ENCODE peak calls at places on chromosome 21, in six cellular contexts. One of them, this sample, is unnamed.

GRCh38 chr21:45029968-45030636 is 44.3 kb upstream of the ADARB1 start:
- DNase-seq in pancreas: no peak
- DNase-seq in cardiac fibroblast: no peak
- DNase-seq in astrocyte of the spinal cord: no peak
- DNase-seq in GM20000: no peak
- DNase-seq in RWPE1: no peak
- DNase-seq in this sample: no peak

GRCh38 chr21:15279484-15279883 is 214.7 kb upstream of the NRIP1 start:
- DNase-seq in pancreas: no peak
- DNase-seq in cardiac fibroblast: no peak
- DNase-seq in astrocyte of the spinal cord: no peak
- DNase-seq in GM20000: no peak
- DNase-seq in RWPE1: peak
- DNase-seq in this sample: no peak

GRCh38 chr21:46111193-46111571 is 13.3 kb downstream of the COL6A2 start:
- DNase-seq in pancreas: no peak
- DNase-seq in cardiac fibroblast: no peak
- DNase-seq in astrocyte of the spinal cord: no peak
- DNase-seq in GM20000: no peak
- DNase-seq in RWPE1: no peak
- DNase-seq in this sample: peak

GRCh38 chr21:32298658-32299081 is at the start of gene MRAP:
- DNase-seq in pancreas: no peak
- DNase-seq in cardiac fibroblast: peak
- DNase-seq in astrocyte of the spinal cord: no peak
- DNase-seq in GM20000: no peak
- DNase-seq in RWPE1: no peak
- DNase-seq in this sample: no peak

GRCh38 chr21:39657091-39657689 is 44.5 kb downstream of the B3GALT5 start:
- DNase-seq in pancreas: peak
- DNase-seq in cardiac fibroblast: no peak
- DNase-seq in astrocyte of the spinal cord: no peak
- DNase-seq in GM20000: no peak
- DNase-seq in RWPE1: no peak
- DNase-seq in this sample: no peak

GRCh38 chr21:46041183-46041582 is 56.7 kb upstream of the COL6A2 start:
- DNase-seq in pancreas: no peak
- DNase-seq in cardiac fibroblast: no peak
- DNase-seq in astrocyte of the spinal cord: no peak
- DNase-seq in GM20000: no peak
- DNase-seq in RWPE1: no peak
- DNase-seq in this sample: no peak

GRCh38 chr21:45200031-45200430 is 87.7 kb downstream of the POFUT2 start:
- DNase-seq in pancreas: no peak
- DNase-seq in cardiac fibroblast: no peak
- DNase-seq in astrocyte of the spinal cord: no peak
- DNase-seq in GM20000: no peak
- DNase-seq in RWPE1: no peak
- DNase-seq in this sample: no peak

GRCh38 chr21:32735524-32735923 is 7.7 kb upstream of the SYNJ1 start:
- DNase-seq in pancreas: no peak
- DNase-seq in cardiac fibroblast: no peak
- DNase-seq in astrocyte of the spinal cord: no peak
- DNase-seq in GM20000: no peak
- DNase-seq in RWPE1: no peak
- DNase-seq in this sample: no peak

GRCh38 chr21:32771134-32771523 is 426 bp downstream of the PAXBP1 start:
- DNase-seq in pancreas: peak
- DNase-seq in cardiac fibroblast: peak
- DNase-seq in astrocyte of the spinal cord: peak
- DNase-seq in GM20000: peak
- DNase-seq in RWPE1: peak
- DNase-seq in this sample: no peak

GRCh38 chr21:46141767-46142580 is 13.4 kb downstream of the FTCD start:
- DNase-seq in pancreas: no peak
- DNase-seq in cardiac fibroblast: no peak
- DNase-seq in astrocyte of the spinal cord: no peak
- DNase-seq in GM20000: no peak
- DNase-seq in RWPE1: no peak
- DNase-seq in this sample: no peak

GRCh38 chr21:36059823-36060158 is 535 bp downstream of the SETD4 start:
- DNase-seq in pancreas: no peak
- DNase-seq in cardiac fibroblast: no peak
- DNase-seq in astrocyte of the spinal cord: no peak
- DNase-seq in GM20000: peak
- DNase-seq in RWPE1: peak
- DNase-seq in this sample: no peak

GRCh38 chr21:17083084-17083483 is 429.8 kb upstream of the CXADR start:
- DNase-seq in pancreas: no peak
- DNase-seq in cardiac fibroblast: no peak
- DNase-seq in astrocyte of the spinal cord: no peak
- DNase-seq in GM20000: no peak
- DNase-seq in RWPE1: no peak
- DNase-seq in this sample: no peak

GRCh38 chr21:35511298-35512162 is 462.4 kb upstream of the RUNX1 start:
- DNase-seq in pancreas: no peak
- DNase-seq in cardiac fibroblast: peak
- DNase-seq in astrocyte of the spinal cord: peak
- DNase-seq in GM20000: no peak
- DNase-seq in RWPE1: peak
- DNase-seq in this sample: no peak

GRCh38 chr21:46368533-46369285 is 44.8 kb downstream of the PCNT start:
- DNase-seq in pancreas: no peak
- DNase-seq in cardiac fibroblast: no peak
- DNase-seq in astrocyte of the spinal cord: no peak
- DNase-seq in GM20000: peak
- DNase-seq in RWPE1: no peak
- DNase-seq in this sample: no peak

GRCh38 chr21:26491663-26492062 is 81.4 kb downstream of the CYYR1 start:
- DNase-seq in pancreas: no peak
- DNase-seq in cardiac fibroblast: no peak
- DNase-seq in astrocyte of the spinal cord: no peak
- DNase-seq in GM20000: no peak
- DNase-seq in RWPE1: no peak
- DNase-seq in this sample: no peak

GRCh38 chr21:22827422-22827821 is 1829.2 kb downstream of the NCAM2 start:
- DNase-seq in pancreas: no peak
- DNase-seq in cardiac fibroblast: no peak
- DNase-seq in astrocyte of the spinal cord: no peak
- DNase-seq in GM20000: no peak
- DNase-seq in RWPE1: no peak
- DNase-seq in this sample: no peak

GRCh38 chr21:35927262-35927661 is 133.1 kb downstream of the SETD4 start:
- DNase-seq in pancreas: no peak
- DNase-seq in cardiac fibroblast: no peak
- DNase-seq in astrocyte of the spinal cord: no peak
- DNase-seq in GM20000: no peak
- DNase-seq in RWPE1: no peak
- DNase-seq in this sample: no peak

GRCh38 chr21:45972716-45973474 is 8.7 kb upstream of the COL6A1 start:
- DNase-seq in pancreas: peak
- DNase-seq in cardiac fibroblast: peak
- DNase-seq in astrocyte of the spinal cord: peak
- DNase-seq in GM20000: peak
- DNase-seq in RWPE1: no peak
- DNase-seq in this sample: peak

GRCh38 chr21:36576441-36576840 is 96.5 kb upstream of the CLDN14 start:
- DNase-seq in pancreas: no peak
- DNase-seq in cardiac fibroblast: no peak
- DNase-seq in astrocyte of the spinal cord: no peak
- DNase-seq in GM20000: no peak
- DNase-seq in RWPE1: no peak
- DNase-seq in this sample: no peak

GRCh38 chr21:25912402-25912746 is 177.6 kb downstream of the GABPA start:
- DNase-seq in pancreas: no peak
- DNase-seq in cardiac fibroblast: no peak
- DNase-seq in astrocyte of the spinal cord: no peak
- DNase-seq in GM20000: no peak
- DNase-seq in RWPE1: no peak
- DNase-seq in this sample: no peak

GRCh38 chr21:45976666-45977335 is 4.8 kb upstream of the COL6A1 start:
- DNase-seq in pancreas: no peak
- DNase-seq in cardiac fibroblast: no peak
- DNase-seq in astrocyte of the spinal cord: no peak
- DNase-seq in GM20000: no peak
- DNase-seq in RWPE1: no peak
- DNase-seq in this sample: no peak

GRCh38 chr21:44466996-44467858 is 11.9 kb downstream of the LRRC3 start:
- DNase-seq in pancreas: no peak
- DNase-seq in cardiac fibroblast: no peak
- DNase-seq in astrocyte of the spinal cord: no peak
- DNase-seq in GM20000: no peak
- DNase-seq in RWPE1: no peak
- DNase-seq in this sample: no peak

GRCh38 chr21:43938751-43939442 is 73.2 kb upstream of the TRAPPC10 start:
- DNase-seq in pancreas: peak
- DNase-seq in cardiac fibroblast: peak
- DNase-seq in astrocyte of the spinal cord: peak
- DNase-seq in GM20000: peak
- DNase-seq in RWPE1: peak
- DNase-seq in this sample: peak

GRCh38 chr21:46637952-46638746 is 2.7 kb downstream of the PRMT2 start:
- DNase-seq in pancreas: no peak
- DNase-seq in cardiac fibroblast: no peak
- DNase-seq in astrocyte of the spinal cord: no peak
- DNase-seq in GM20000: no peak
- DNase-seq in RWPE1: no peak
- DNase-seq in this sample: no peak

GRCh38 chr21:40615503-40616376 is 231.2 kb downstream of the DSCAM start:
- DNase-seq in pancreas: no peak
- DNase-seq in cardiac fibroblast: no peak
- DNase-seq in astrocyte of the spinal cord: no peak
- DNase-seq in GM20000: no peak
- DNase-seq in RWPE1: no peak
- DNase-seq in this sample: no peak

GRCh38 chr21:37658994-37659458 is 257.2 kb downstream of the KCNJ6 start:
- DNase-seq in pancreas: peak
- DNase-seq in cardiac fibroblast: peak
- DNase-seq in astrocyte of the spinal cord: peak
- DNase-seq in GM20000: no peak
- DNase-seq in RWPE1: peak
- DNase-seq in this sample: no peak
- TF ChIP-seq CTCF in pancreas: no peak
- TF ChIP-seq CTCF in cardiac fibroblast: peak
- TF ChIP-seq CTCF in astrocyte of the spinal cord: peak
- TF ChIP-seq CTCF in GM20000: no peak
- TF ChIP-seq CTCF in RWPE1: peak
- TF ChIP-seq CTCF in this sample: no peak

GRCh38 chr21:42188663-42189062 is 30.3 kb upstream of the ABCG1 start:
- DNase-seq in pancreas: no peak
- DNase-seq in cardiac fibroblast: no peak
- DNase-seq in astrocyte of the spinal cord: no peak
- DNase-seq in GM20000: no peak
- DNase-seq in RWPE1: no peak
- DNase-seq in this sample: no peak

GRCh38 chr21:42189860-42190491 is 29.0 kb upstream of the ABCG1 start:
- DNase-seq in pancreas: no peak
- DNase-seq in cardiac fibroblast: no peak
- DNase-seq in astrocyte of the spinal cord: no peak
- DNase-seq in GM20000: no peak
- DNase-seq in RWPE1: no peak
- DNase-seq in this sample: no peak

GRCh38 chr21:42186591-42186990 is 32.3 kb upstream of the ABCG1 start:
- DNase-seq in pancreas: no peak
- DNase-seq in cardiac fibroblast: no peak
- DNase-seq in astrocyte of the spinal cord: no peak
- DNase-seq in GM20000: no peak
- DNase-seq in RWPE1: no peak
- DNase-seq in this sample: no peak

GRCh38 chr21:42190492-42190875 is 28.5 kb upstream of the ABCG1 start:
- DNase-seq in pancreas: no peak
- DNase-seq in cardiac fibroblast: no peak
- DNase-seq in astrocyte of the spinal cord: no peak
- DNase-seq in GM20000: no peak
- DNase-seq in RWPE1: no peak
- DNase-seq in this sample: no peak

GRCh38 chr21:42187976-42188653 is 30.8 kb upstream of the ABCG1 start:
- DNase-seq in pancreas: no peak
- DNase-seq in cardiac fibroblast: peak
- DNase-seq in astrocyte of the spinal cord: peak
- DNase-seq in GM20000: peak
- DNase-seq in RWPE1: no peak
- DNase-seq in this sample: no peak
- TF ChIP-seq CTCF in pancreas: no peak
- TF ChIP-seq CTCF in cardiac fibroblast: no peak
- TF ChIP-seq CTCF in astrocyte of the spinal cord: no peak
- TF ChIP-seq CTCF in GM20000: no peak
- TF ChIP-seq CTCF in RWPE1: no peak
- TF ChIP-seq CTCF in this sample: no peak

GRCh38 chr21:33852495-33852894 is 63.1 kb downstream of the ATP5PO start:
- DNase-seq in pancreas: no peak
- DNase-seq in cardiac fibroblast: no peak
- DNase-seq in astrocyte of the spinal cord: no peak
- DNase-seq in GM20000: no peak
- DNase-seq in RWPE1: no peak
- DNase-seq in this sample: no peak

GRCh38 chr21:33857846-33858671 is 57.5 kb downstream of the ATP5PO start:
- DNase-seq in pancreas: no peak
- DNase-seq in cardiac fibroblast: no peak
- DNase-seq in astrocyte of the spinal cord: no peak
- DNase-seq in GM20000: no peak
- DNase-seq in RWPE1: no peak
- DNase-seq in this sample: no peak

GRCh38 chr21:33856893-33857527 is 58.6 kb downstream of the ATP5PO start:
- DNase-seq in pancreas: no peak
- DNase-seq in cardiac fibroblast: no peak
- DNase-seq in astrocyte of the spinal cord: no peak
- DNase-seq in GM20000: no peak
- DNase-seq in RWPE1: no peak
- DNase-seq in this sample: no peak

GRCh38 chr21:33854604-33855003 is 61.0 kb downstream of the ATP5PO start:
- DNase-seq in pancreas: no peak
- DNase-seq in cardiac fibroblast: no peak
- DNase-seq in astrocyte of the spinal cord: no peak
- DNase-seq in GM20000: no peak
- DNase-seq in RWPE1: peak
- DNase-seq in this sample: no peak

DNA sequence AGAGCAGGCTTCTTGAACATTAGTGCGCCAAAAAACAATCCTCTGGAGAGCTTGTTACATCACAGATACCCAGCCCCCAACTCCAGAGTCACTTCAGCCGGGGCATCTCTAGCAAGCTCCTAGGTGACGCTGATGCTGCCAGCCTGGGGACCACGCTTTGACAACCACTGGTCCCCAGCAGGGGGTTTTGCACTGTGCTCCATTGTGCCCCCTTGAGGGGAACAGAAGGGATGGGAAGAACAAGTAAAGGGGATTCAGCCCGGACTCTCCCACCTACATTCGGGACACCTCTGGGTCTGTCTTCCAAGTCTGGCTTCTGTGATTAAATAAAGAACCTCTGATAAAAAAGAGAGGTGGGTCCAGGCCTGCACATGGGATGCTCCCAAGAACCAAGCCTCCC is 60.4 kb downstream of the ATP5PO start:
- DNase-seq in pancreas: no peak
- DNase-seq in cardiac fibroblast: no peak
- DNase-seq in astrocyte of the spinal cord: no peak
- DNase-seq in GM20000: no peak
- DNase-seq in RWPE1: no peak
- DNase-seq in this sample: no peak
- TF ChIP-seq CTCF in pancreas: no peak
- TF ChIP-seq CTCF in cardiac fibroblast: peak
- TF ChIP-seq CTCF in astrocyte of the spinal cord: no peak
- TF ChIP-seq CTCF in GM20000: no peak
- TF ChIP-seq CTCF in RWPE1: no peak
- TF ChIP-seq CTCF in this sample: peak

GRCh38 chr21:30842990-30843389 is 13.4 kb upstream of the KRTAP7-1 start:
- DNase-seq in pancreas: no peak
- DNase-seq in cardiac fibroblast: no peak
- DNase-seq in astrocyte of the spinal cord: no peak
- DNase-seq in GM20000: no peak
- DNase-seq in RWPE1: no peak
- DNase-seq in this sample: no peak
- TF ChIP-seq CTCF in pancreas: no peak
- TF ChIP-seq CTCF in cardiac fibroblast: no peak
- TF ChIP-seq CTCF in astrocyte of the spinal cord: no peak
- TF ChIP-seq CTCF in GM20000: no peak
- TF ChIP-seq CTCF in RWPE1: no peak
- TF ChIP-seq CTCF in this sample: no peak

This sample was measured in D721Med.